ENCODE peak calls at places on chromosomes 6 and 20, in five cellular contexts. D is GM12878, L is IMR-90, Q is A549, Y is K562. E is an unnamed sample.

GRCh38 chr6:34170341-34170740 is 24.5 kb upstream of the GRM4 start:
- DNase-seq in D (no peak), L (peak; percentile 8), Q (no peak), Y (no peak), E (no peak)

GRCh38 chr20:34045930-34046329 is 52.2 kb downstream of the RALY start:
- DNase-seq in D (no peak), L (no peak), Q (no peak), Y (no peak), E (peak; percentile 23)

GRCh38 chr6:116010400-116011095 is 50.1 kb downstream of the FRK start:
- DNase-seq in D (no peak), L (peak; percentile 75), Q (peak; percentile 69), Y (peak; percentile 48), E (peak; percentile 74)

GRCh38 chr6:46510656-46511055 is 19.4 kb upstream of the RCAN2 start:
- DNase-seq in D (no peak), L (no peak), Q (no peak), Y (no peak), E (no peak)

GRCh38 chr6:127567476-127567875 is 9.5 kb upstream of the C6orf58 start:
- DNase-seq in D (no peak), L (no peak), Q (no peak), Y (no peak), E (no peak)

GRCh38 chr20:40689943-40690835 is 1.2 kb upstream of the MAFB start:
- DNase-seq in D (no peak), L (peak; percentile 79), Q (peak; percentile 86), Y (peak; percentile 66), E (peak; percentile 82)

GRCh38 chr6:125077453-125077852 is 76.1 kb upstream of the TPD52L1 start:
- DNase-seq in D (no peak), L (no peak), Q (no peak), Y (no peak), E (no peak)

GRCh38 chr6:68639826-68640505 is 4.9 kb downstream of the ADGRB3 start:
- DNase-seq in D (no peak), L (no peak), Q (no peak), Y (no peak), E (no peak)

GRCh38 chr6:3859878-3860552 is 10.8 kb downstream of the FAM50B start:
- DNase-seq in D (no peak), L (no peak), Q (no peak), Y (no peak), E (no peak)

GRCh38 chr6:113500221-113500620 is 356.9 kb upstream of the MARCKS start:
- DNase-seq in D (no peak), L (no peak), Q (no peak), Y (no peak), E (no peak)

GRCh38 chr20:64176548-64177419 is 12.5 kb downstream of the MYT1 start:
- DNase-seq in D (no peak), L (no peak), Q (no peak), Y (no peak), E (no peak)

GRCh38 chr20:39829713-39830112 is 859.3 kb downstream of the MAFB start:
- DNase-seq in D (peak; percentile 72), L (no peak), Q (no peak), Y (no peak), E (no peak)

GRCh38 chr6:136991614-136992013 is 53.2 kb downstream of the IL20RA start:
- DNase-seq in D (no peak), L (no peak), Q (no peak), Y (no peak), E (no peak)

GRCh38 chr20:35318502-35319157 is 26.4 kb upstream of the FAM83C start:
- DNase-seq in D (no peak), L (peak; percentile 90), Q (peak; percentile 87), Y (no peak), E (no peak)

GRCh38 chr20:26169506-26169905 is 472.9 kb upstream of the ZNF337 start:
- DNase-seq in D (no peak), L (peak; percentile 50), Q (no peak), Y (no peak), E (no peak)

GRCh38 chr6:31083742-31084354 is 28.5 kb downstream of the C6orf15 start:
- DNase-seq in D (no peak), L (peak; percentile 92), Q (peak; percentile 67), Y (peak; percentile 72), E (peak; percentile 54)

GRCh38 chr20:3995067-3995748 is 20.1 kb downstream of the RNF24 start:
- DNase-seq in D (no peak), L (peak; percentile 44), Q (no peak), Y (peak; percentile 18), E (no peak)

GRCh38 chr6:139982652-139983051 is 608.2 kb upstream of the CITED2 start:
- DNase-seq in D (no peak), L (peak; percentile 74), Q (no peak), Y (no peak), E (no peak)

GRCh38 chr6:120230008-120230407 is 880.4 kb upstream of the MAN1A1 start:
- DNase-seq in D (no peak), L (no peak), Q (no peak), Y (no peak), E (no peak)

GRCh38 chr6:44057238-44057930 is 69.9 kb downstream of the MRPL14 start:
- DNase-seq in D (no peak), L (peak; percentile 34), Q (no peak), Y (peak; percentile 75), E (no peak)

GRCh38 chr6:66435321-66435720 is 728.3 kb upstream of the EYS start:
- DNase-seq in D (no peak), L (no peak), Q (no peak), Y (no peak), E (no peak)

GRCh38 chr6:79570802-79571367 is 33.7 kb upstream of the LCA5 start:
- DNase-seq in D (no peak), L (peak; percentile 48), Q (peak; percentile 38), Y (peak; percentile 41), E (no peak)

GRCh38 chr6:129120856-129121255 is 237.9 kb downstream of the LAMA2 start:
- DNase-seq in D (no peak), L (no peak), Q (no peak), Y (no peak), E (no peak)

GRCh38 chr6:15960740-15961629 is 167.9 kb upstream of the MYLIP start:
- DNase-seq in D (no peak), L (no peak), Q (no peak), Y (no peak), E (peak; percentile 13)

GRCh38 chr20:48760403-48760889 is 67.4 kb downstream of the PREX1 start:
- DNase-seq in D (no peak), L (peak; percentile 24), Q (no peak), Y (no peak), E (no peak)

GRCh38 chr6:137589067-137589848 is 95.1 kb upstream of the OLIG3 start:
- DNase-seq in D (peak; percentile 74), L (peak; percentile 50), Q (peak; percentile 73), Y (peak; percentile 69), E (peak; percentile 38)

GRCh38 chr20:62501801-62502495 is 26.2 kb upstream of the GATA5 start:
- DNase-seq in D (peak; percentile 72), L (peak; percentile 63), Q (peak; percentile 46), Y (no peak), E (no peak)

GRCh38 chr6:34630040-34630439 is 66.5 kb downstream of the ILRUN start:
- DNase-seq in D (no peak), L (peak; percentile 98), Q (peak; percentile 76), Y (no peak), E (no peak)

GRCh38 chr6:30135757-30136156 is at the start of gene TRIM40:
- DNase-seq in D (no peak), L (no peak), Q (peak; percentile 39), Y (no peak), E (no peak)

GRCh38 chr20:4998160-4998651 is 3.1 kb downstream of the SLC23A2 start:
- DNase-seq in D (peak; percentile 20), L (no peak), Q (peak; percentile 28), Y (no peak), E (no peak)

GRCh38 chr20:56702931-56703840 is 74.1 kb downstream of the TFAP2C start:
- DNase-seq in D (no peak), L (no peak), Q (no peak), Y (no peak), E (no peak)

GRCh38 chr20:4808872-4809271 is 87.2 kb downstream of the PRND start:
- DNase-seq in D (no peak), L (peak; percentile 21), Q (no peak), Y (no peak), E (no peak)

GRCh38 chr6:80547827-80548226 is 441.4 kb downstream of the BCKDHB start:
- DNase-seq in D (no peak), L (peak; percentile 94), Q (no peak), Y (no peak), E (no peak)

GRCh38 chr6:37314117-37314802 is 39.5 kb upstream of the RNF8 start:
- DNase-seq in D (no peak), L (no peak), Q (no peak), Y (no peak), E (no peak)

GRCh38 chr6:148358196-148358785 is 15.7 kb downstream of the SASH1 start:
- DNase-seq in D (no peak), L (peak; percentile 49), Q (no peak), Y (no peak), E (no peak)

GRCh38 chr6:113995632-113996031 is 24.7 kb upstream of the HDAC2 start:
- DNase-seq in D (no peak), L (peak; percentile 98), Q (peak; percentile 58), Y (no peak), E (no peak)

GRCh38 chr6:164581563-164581962 is 727.8 kb downstream of the C6orf118 start:
- DNase-seq in D (no peak), L (no peak), Q (no peak), Y (no peak), E (no peak)

GRCh38 chr20:37693203-37693602 is 627 bp upstream of the CTNNBL1 start:
- DNase-seq in D (no peak), L (no peak), Q (no peak), Y (no peak), E (no peak)

GRCh38 chr20:11008444-11008843 is 334.6 kb upstream of the JAG1 start:
- DNase-seq in D (no peak), L (no peak), Q (no peak), Y (no peak), E (no peak)
- TF ChIP-seq CEBPB in D (no peak), L (no peak), Q (no peak), Y (no peak), E (no peak)

GRCh38 chr20:36445847-36446246 is 95.5 kb upstream of the MYL9 start:
- DNase-seq in D (no peak), L (no peak), Q (no peak), Y (no peak), E (no peak)

GRCh38 chr20:36454664-36455427 is 86.5 kb upstream of the MYL9 start:
- DNase-seq in D (no peak), L (no peak), Q (no peak), Y (no peak), E (no peak)

GRCh38 chr20:36446557-36446956 is 94.8 kb upstream of the MYL9 start:
- DNase-seq in D (no peak), L (no peak), Q (no peak), Y (no peak), E (no peak)

GRCh38 chr20:36447101-36447500 is 94.2 kb upstream of the MYL9 start:
- DNase-seq in D (no peak), L (no peak), Q (no peak), Y (no peak), E (no peak)

GRCh38 chr20:36449663-36450062 is 91.7 kb upstream of the MYL9 start:
- DNase-seq in D (no peak), L (no peak), Q (no peak), Y (no peak), E (no peak)
- TF ChIP-seq USF2 in D (no peak), L (no peak), Q (no peak), Y (no peak), E (no peak)

GRCh38 chr6:88698661-88699060 is 264.8 kb downstream of the RNGTT start:
- DNase-seq in D (no peak), L (no peak), Q (no peak), Y (no peak), E (no peak)
- TF ChIP-seq CEBPB in D (no peak), L (no peak), Q (no peak), Y (no peak), E (no peak)

GRCh38 chr6:106512048-106512957 is 117.0 kb downstream of the RTN4IP1 start:
- DNase-seq in D (no peak), L (no peak), Q (peak; percentile 13), Y (peak; percentile 13), E (no peak)
- TF ChIP-seq USF2 in D (no peak), L (no peak), Q (no peak), Y (no peak), E (no peak)